ENCODE peak calls at places on chromosomes 7 and 10, in ten cellular contexts. N, O, M, H, C, D, V, X, Y and K are unnamed samples.

GRCh38 chr10:69733791-69734261 is 67.9 kb upstream of the COL13A1 start:
- DNase-seq in D (no peak), V (peak; percentile 43), O (no peak), M (no peak), N (peak; percentile 78), C (no peak), Y (no peak), H (no peak), X (peak; percentile 84), K (no peak)

GRCh38 chr7:157281221-157281998 is 55.4 kb upstream of the DNAJB6 start:
- DNase-seq in C (no peak), V (no peak), H (no peak), X (no peak), M (no peak), Y (no peak), N (no peak), O (no peak), D (no peak), K (no peak)

GRCh38 chr7:100155553-100156317 is 2.8 kb downstream of the TRAPPC14 start:
- DNase-seq in M (no peak), Y (no peak), V (no peak), H (no peak), O (no peak), X (no peak), N (no peak), D (no peak), C (no peak), K (no peak)

GRCh38 chr10:3203198-3203597 is 30.6 kb upstream of the PITRM1 start:
- DNase-seq in C (no peak), M (no peak), O (no peak), V (no peak), X (no peak), N (no peak), H (no peak), D (no peak), Y (no peak), K (no peak)

GRCh38 chr10:84429926-84430520 is 101.6 kb downstream of the CCSER2 start:
- DNase-seq in H (no peak), C (peak; percentile 52), Y (peak; percentile 31), M (peak; percentile 95), X (peak; percentile 53), D (peak; percentile 90), O (peak; percentile 91), V (peak; percentile 62), N (peak; percentile 57), K (peak; percentile 46)

GRCh38 chr10:68406111-68406814 is 814 bp downstream of the RUFY2 start:
- DNase-seq in C (peak; percentile 64), O (peak; percentile 69), Y (no peak), V (peak; percentile 77), M (peak; percentile 82), N (peak; percentile 72), X (peak; percentile 50), D (peak; percentile 59), H (peak; percentile 15), K (peak; percentile 28)

GRCh38 chr10:12640550-12640949 is 291.2 kb downstream of the CAMK1D start:
- DNase-seq in Y (no peak), O (no peak), N (no peak), C (no peak), M (no peak), X (no peak), H (no peak), D (no peak), V (no peak), K (no peak)

GRCh38 chr10:49632406-49633317 is 18.8 kb downstream of the CHAT start:
- DNase-seq in C (no peak), O (peak; percentile 75), H (no peak), M (no peak), Y (no peak), D (peak; percentile 22), N (peak; percentile 23), X (no peak), V (no peak), K (peak; percentile 82)

GRCh38 chr7:155283565-155284194 is 14.0 kb upstream of the INSIG1 start:
- DNase-seq in X (no peak), Y (peak; percentile 38), N (no peak), C (no peak), M (no peak), V (no peak), D (no peak), O (no peak), H (no peak), K (no peak)

GRCh38 chr10:101229275-101230184 is at the start of gene LBX1:
- DNase-seq in H (no peak), D (no peak), V (no peak), X (no peak), M (peak; percentile 43), N (no peak), Y (no peak), O (no peak), C (no peak), K (no peak)

GRCh38 chr10:88994034-88994433 is 3.4 kb downstream of the FAS start:
- DNase-seq in N (no peak), C (no peak), Y (peak; percentile 51), D (no peak), V (peak; percentile 45), M (no peak), X (peak; percentile 17), O (no peak), H (no peak), K (peak; percentile 33)

GRCh38 chr7:104758504-104758903 is 255.5 kb upstream of the KMT2E start:
- DNase-seq in X (no peak), N (no peak), D (no peak), V (no peak), C (no peak), H (no peak), M (no peak), O (no peak), Y (no peak), K (peak; percentile 6)

GRCh38 chr10:52883996-52884871 is 111.7 kb upstream of the MBL2 start:
- DNase-seq in D (peak; percentile 49), Y (peak; percentile 25), V (peak; percentile 82), N (no peak), O (peak; percentile 90), C (no peak), X (peak; percentile 80), H (no peak), M (peak; percentile 88), K (peak; percentile 97)

GRCh38 chr7:86939197-86939814 is 120.1 kb downstream of the ELAPOR2 start:
- DNase-seq in O (peak; percentile 86), V (peak; percentile 81), X (peak; percentile 73), N (no peak), H (no peak), Y (peak; percentile 40), M (peak; percentile 89), C (peak; percentile 51), D (peak; percentile 72), K (peak; percentile 61)

GRCh38 chr7:36208997-36209813 is 56.2 kb downstream of the EEPD1 start:
- DNase-seq in Y (no peak), O (no peak), C (no peak), H (no peak), V (no peak), D (no peak), X (no peak), M (no peak), N (no peak), K (no peak)
- H3K27ac ChIP-seq in Y (no peak overlapping the region), O (no peak overlapping the region), C (peak overlapping the region; percentile 62), H (no peak overlapping the region), V (peak overlapping the region; percentile 75), D (no peak overlapping the region), X (no peak overlapping the region), M (no peak overlapping the region), N (peak overlapping the region; percentile 18), K (no peak overlapping the region)

GRCh38 chr7:97027427-97028234 is 3.0 kb upstream of the DLX5 start:
- DNase-seq in N (peak; percentile 82), D (peak; percentile 74), Y (peak; percentile 13), V (peak; percentile 90), O (peak; percentile 87), C (peak; percentile 81), H (peak; percentile 63), M (peak; percentile 91), X (peak; percentile 85), K (peak; percentile 50)
- H3K27me3 ChIP-seq in N (peaks cover 2% of the 10 kb centered on the region), D (peaks cover 40% of the 10 kb centered on the region), Y (peaks cover 25% of the 10 kb centered on the region), V (peaks cover 91% of the 10 kb centered on the region), O (peaks cover 27% of the 10 kb centered on the region), C (no peaks in the 10 kb centered on the region), H (no peaks in the 10 kb centered on the region), M (peaks cover 83% of the 10 kb centered on the region), X (peaks cover 33% of the 10 kb centered on the region), K (peaks cover 55% of the 10 kb centered on the region)

GRCh38 chr7:1509226-1509625 is 5.0 kb upstream of the INTS1 start:
- DNase-seq in X (no peak), Y (no peak), V (no peak), C (no peak), N (peak; percentile 45), H (no peak), M (no peak), O (no peak), D (no peak), K (no peak)

GRCh38 chr7:1511829-1512422 is 7.7 kb upstream of the INTS1 start:
- DNase-seq in V (no peak), N (peak; percentile 40), X (no peak), M (no peak), Y (no peak), C (no peak), O (no peak), H (no peak), D (no peak), K (no peak)

GRCh38 chr7:1512781-1513656 is 8.8 kb upstream of the INTS1 start:
- DNase-seq in H (no peak), D (peak; percentile 77), C (peak; percentile 94), V (peak; percentile 41), O (no peak), N (peak; percentile 95), X (peak; percentile 40), Y (no peak), M (no peak), K (peak; percentile 59)

GRCh38 chr7:1508277-1508758 is 4.1 kb upstream of the INTS1 start:
- DNase-seq in O (no peak), V (no peak), M (no peak), D (no peak), X (no peak), N (no peak), H (no peak), C (no peak), Y (no peak), K (no peak)

GRCh38 chr7:1510780-1511154 is 6.6 kb upstream of the INTS1 start:
- DNase-seq in O (no peak), N (peak; percentile 50), Y (no peak), M (no peak), C (no peak), V (no peak), D (no peak), X (no peak), H (no peak), K (no peak)
- H3K4me1 ChIP-seq in O (peaks cover 1% of the 10 kb centered on the region), N (no peaks in the 10 kb centered on the region), Y (peaks cover 19% of the 10 kb centered on the region), M (no peaks in the 10 kb centered on the region), C (peaks cover 34% of the 10 kb centered on the region), V (peaks cover 8% of the 10 kb centered on the region), D (peaks cover 4% of the 10 kb centered on the region), X (peaks cover 5% of the 10 kb centered on the region), H (peaks cover 6% of the 10 kb centered on the region), K (peaks cover 4% of the 10 kb centered on the region)

GRCh38 chr10:110411047-110411410 is 86.7 kb upstream of the DUSP5 start:
- DNase-seq in M (no peak), H (no peak), D (no peak), V (peak; percentile 76), Y (no peak), O (no peak), N (no peak), X (peak; percentile 50), C (peak; percentile 74), K (peak; percentile 74)
- H3K27ac ChIP-seq in M (no peak overlapping the region), H (peak overlapping the region; percentile 45), D (no peak overlapping the region), V (peak overlapping the region; percentile 93), Y (peak overlapping the region; percentile 93), O (no peak overlapping the region), N (no peak overlapping the region), X (peak overlapping the region; percentile 94), C (peak overlapping the region; percentile 95), K (peak overlapping the region; percentile 94)

GRCh38 chr7:31856366-31856765 is 169.4 kb downstream of the PPP1R17 start:
- DNase-seq in N (no peak), D (no peak), X (no peak), H (no peak), M (no peak), O (no peak), C (no peak), V (no peak), Y (no peak), K (no peak)
- H3K27me3 ChIP-seq in N (no peaks in the 10 kb centered on the region), D (no peaks in the 10 kb centered on the region), X (no peaks in the 10 kb centered on the region), H (no peaks in the 10 kb centered on the region), M (peaks cover 35% of the 10 kb centered on the region), O (no peaks in the 10 kb centered on the region), C (no peaks in the 10 kb centered on the region), V (no peaks in the 10 kb centered on the region), Y (no peaks in the 10 kb centered on the region), K (no peaks in the 10 kb centered on the region)